ENCODE peak calls at places on chromosomes 4 and X, in four cellular contexts. W is lower lobe of right lung, I is heart right ventricle, R is SK-N-SH. K is an unnamed sample. For H3K9me3, the result is how much of the 10 kb centered on the place peaks cover.

GRCh38 chrX:13367950-13368349 is 48.1 kb upstream of the ATXN3L start:
- DNase-seq in W (no peak), I (no peak), R (no peak), K (no peak)

GRCh38 chr4:48651869-48652447 is 128.1 kb downstream of the FRYL start:
- DNase-seq in W (no peak), I (no peak), R (no peak), K (no peak)

GRCh38 chr4:127772769-127773671 is 9.1 kb upstream of the HSPA4L start:
- DNase-seq in W (no peak), I (no peak), R (no peak), K (no peak)

GRCh38 chrX:43677993-43678392 is 21.9 kb downstream of the MAOA start:
- DNase-seq in W (no peak), I (no peak), R (no peak), K (no peak)

GRCh38 chrX:111822191-111822590 is 53.8 kb upstream of the TRPC5OS start:
- DNase-seq in W (no peak), I (no peak), R (no peak), K (no peak)

GRCh38 chrX:150696264-150696789 is 3.1 kb downstream of the MTMR1 start:
- DNase-seq in W (no peak), I (no peak), R (no peak), K (no peak)

GRCh38 chr4:168335621-168336020 is 17.1 kb upstream of the DDX60 start:
- DNase-seq in W (no peak), I (peak), R (no peak), K (no peak)

GRCh38 chrX:100864967-100865366 is 9.2 kb downstream of the NOX1 start:
- DNase-seq in W (no peak), I (no peak), R (no peak), K (no peak)

GRCh38 chrX:72269671-72270251 is 7.3 kb downstream of the RPS4X start:
- DNase-seq in W (no peak), I (peak), R (no peak), K (no peak)

GRCh38 chr4:169492436-169493163 is 119.8 kb downstream of the NEK1 start:
- DNase-seq in W (no peak), I (no peak), R (peak), K (no peak)

GRCh38 chrX:9622128-9622527 is 143.5 kb downstream of the GPR143 start:
- DNase-seq in W (no peak), I (no peak), R (no peak), K (no peak)

GRCh38 chr4:97216031-97216430 is 927.2 kb downstream of the STPG2 start:
- DNase-seq in W (no peak), I (no peak), R (no peak), K (no peak)

GRCh38 chrX:9465380-9466114 is 689 bp downstream of the TBL1X start:
- DNase-seq in W (peak), I (peak), R (peak), K (peak)

GRCh38 chr4:54781771-54782170 is 124.0 kb downstream of the KIT start:
- DNase-seq in W (no peak), I (peak), R (no peak), K (no peak)

GRCh38 chr4:122744229-122744628 is 11.7 kb downstream of the BBS12 start:
- DNase-seq in W (no peak), I (no peak), R (no peak), K (no peak)

GRCh38 chrX:11678174-11678573 is 12.5 kb upstream of the ARHGAP6 start:
- DNase-seq in W (no peak), I (no peak), R (no peak), K (no peak)

GRCh38 chrX:39397561-39398200 is 596.4 kb downstream of the MID1IP1 start:
- DNase-seq in W (no peak), I (no peak), R (peak), K (no peak)

GRCh38 chr4:78121338-78121904 is 64.3 kb downstream of the FRAS1 start:
- DNase-seq in W (peak), I (peak), R (no peak), K (no peak)

GRCh38 chrX:129759576-129760061 is 20.1 kb upstream of the SASH3 start:
- DNase-seq in W (peak), I (peak), R (no peak), K (peak)

GRCh38 chrX:81316163-81316562 is 114.3 kb downstream of the SH3BGRL start:
- DNase-seq in W (no peak), I (no peak), R (no peak), K (no peak)

GRCh38 chr4:140754918-140755810 is 1.0 kb downstream of the TBC1D9 start:
- DNase-seq in W (no peak), I (no peak), R (no peak), K (no peak)

GRCh38 chr4:125313497-125313896 is 1.3 kb upstream of the FAT4 start:
- DNase-seq in W (no peak), I (peak), R (peak), K (no peak)

GRCh38 chr4:2794707-2795557 is 2.0 kb downstream of the SH3BP2 start:
- DNase-seq in W (peak), I (no peak), R (no peak), K (no peak)

DNA sequence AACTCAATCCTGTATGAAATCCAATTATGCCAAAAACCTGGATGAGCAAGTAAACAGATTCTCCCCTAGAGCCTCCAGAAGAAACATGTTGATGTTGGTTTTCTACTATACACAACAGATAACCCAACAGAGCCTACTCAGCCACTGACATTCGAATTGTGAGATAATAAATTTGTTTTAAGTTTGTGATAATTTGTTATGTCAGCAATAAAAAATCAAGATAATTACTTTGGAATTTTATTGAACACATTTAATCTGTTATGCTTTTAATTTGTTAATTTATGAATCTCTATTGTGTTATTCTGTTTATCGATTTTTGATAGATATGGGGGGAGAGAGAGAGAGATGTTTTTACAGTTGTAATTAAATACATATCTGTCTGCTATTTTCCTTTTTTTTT is 1016.1 kb upstream of the PCDH7 start:
- DNase-seq in W (no peak), I (no peak), R (no peak), K (no peak)
- H3K9me3 ChIP-seq in W (under half), I (under half), R (under half), K (under half)

DNA sequence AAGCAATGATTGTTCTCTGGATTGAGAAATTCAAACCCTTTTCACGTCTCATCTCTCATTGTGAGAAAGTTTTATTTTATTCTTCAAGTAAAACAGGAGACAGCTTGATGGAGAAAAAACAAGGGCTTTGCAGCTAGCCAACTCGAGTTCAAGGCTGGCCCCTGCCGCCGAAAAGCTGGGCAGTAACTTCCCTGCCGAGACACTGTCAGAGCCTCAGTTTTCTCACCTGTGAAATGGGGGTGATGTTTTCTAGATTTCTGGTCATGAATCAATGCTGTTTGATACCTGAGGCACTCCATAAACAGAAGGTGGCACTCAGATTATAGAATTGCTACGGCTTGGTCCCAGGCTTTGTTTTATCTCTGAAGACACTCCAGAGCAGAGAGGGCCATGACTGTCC is 33.3 kb downstream of the HMX1 start:
- DNase-seq in W (no peak), I (no peak), R (peak), K (no peak)
- H3K9me3 ChIP-seq in W (under half), I (under half), R (under half), K (under half)

GRCh38 chrX:63470506-63470905 is 119.4 kb upstream of the SPIN4 start:
- DNase-seq in W (no peak), I (no peak), R (no peak), K (no peak)
- H3K9me3 ChIP-seq in W (under half), I (under half), R (under half), K (under half)

GRCh38 chr4:176583278-176583677 is 209.4 kb downstream of the VEGFC start:
- DNase-seq in W (no peak), I (no peak), R (no peak), K (no peak)

GRCh38 chr4:176575141-176575731 is 217.5 kb downstream of the VEGFC start:
- DNase-seq in W (no peak), I (no peak), R (no peak), K (no peak)

GRCh38 chr4:176584031-176584430 is 208.7 kb downstream of the VEGFC start:
- DNase-seq in W (no peak), I (no peak), R (no peak), K (no peak)

GRCh38 chr4:176579233-176579632 is 213.5 kb downstream of the VEGFC start:
- DNase-seq in W (no peak), I (no peak), R (no peak), K (no peak)
- H3K9me3 ChIP-seq in W (under half), I (under half), R (under half), K (under half)

DNA sequence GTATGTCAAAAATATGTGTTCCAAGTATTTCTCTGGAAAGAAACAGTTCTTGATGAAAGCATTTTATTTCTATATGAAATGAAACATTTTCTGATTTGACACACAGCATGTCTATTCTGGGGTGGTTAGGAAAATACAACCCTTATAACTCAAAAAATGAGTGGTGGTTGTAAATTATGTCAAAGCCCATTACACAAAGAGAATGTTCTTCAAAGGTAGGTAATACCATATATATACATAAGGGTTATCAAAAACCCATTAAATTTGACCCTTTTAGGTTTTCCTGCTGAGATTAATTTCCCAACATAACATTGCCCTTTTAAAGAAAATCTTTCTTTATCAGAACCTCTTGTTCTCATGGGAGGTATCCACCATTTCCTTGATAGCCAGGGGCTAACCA is 420.5 kb upstream of the TECRL start:
- DNase-seq in W (no peak), I (no peak), R (no peak), K (no peak)
- H3K9me3 ChIP-seq in W (under half), I (under half), R (under half), K (under half)

K was measured in CD4-positive, alpha-beta T cell.